ENCODE peak calls at places on chromosomes 5 and 9, in six cellular contexts. W is breast epithelium, S is H1, F is HepG2, Z is stomach, C is sigmoid colon. L is an unnamed sample.

GRCh38 chr9:94826644-94827410 is 100.3 kb downstream of the AOPEP start:
- DNase-seq in W (no peak), S (no peak), F (peak; percentile 78), Z (no peak), C (no peak), L (no peak)

GRCh38 chr9:89435315-89435823 is 62.5 kb downstream of the SEMA4D start:
- DNase-seq in W (peak; percentile 61), S (peak; percentile 82), F (no peak), Z (peak; percentile 90), C (no peak), L (no peak)

GRCh38 chr5:75279324-75279723 is 42.6 kb upstream of the ANKRD31 start:
- DNase-seq in W (no peak), S (no peak), F (no peak), Z (no peak), C (no peak), L (no peak)

GRCh38 chr9:108643756-108644510 is 211.9 kb downstream of the ACTL7B start:
- DNase-seq in W (no peak), S (no peak), F (no peak), Z (no peak), C (no peak), L (peak; percentile 32)

GRCh38 chr5:135211083-135211790 is 177.2 kb upstream of the PITX1 start:
- DNase-seq in W (no peak), S (no peak), F (no peak), Z (no peak), C (peak; percentile 32), L (peak; percentile 79)

GRCh38 chr5:158812381-158812780 is 287.3 kb downstream of the EBF1 start:
- DNase-seq in W (no peak), S (no peak), F (no peak), Z (no peak), C (peak; percentile 73), L (no peak)

GRCh38 chr5:145752947-145753346 is 82.2 kb downstream of the PRELID2 start:
- DNase-seq in W (no peak), S (no peak), F (no peak), Z (no peak), C (no peak), L (no peak)

GRCh38 chr5:68918306-68918705 is 175.5 kb upstream of the SLC30A5 start:
- DNase-seq in W (no peak), S (no peak), F (no peak), Z (no peak), C (no peak), L (no peak)

GRCh38 chr5:13987843-13988464 is 43.5 kb upstream of the DNAH5 start:
- DNase-seq in W (no peak), S (no peak), F (peak; percentile 37), Z (peak; percentile 45), C (peak; percentile 74), L (no peak)

GRCh38 chr5:142621227-142621626 is 64.7 kb downstream of the FGF1 start:
- DNase-seq in W (no peak), S (no peak), F (no peak), Z (no peak), C (no peak), L (no peak)

GRCh38 chr5:14942212-14942611 is 70.6 kb upstream of the ANKH start:
- DNase-seq in W (no peak), S (no peak), F (no peak), Z (no peak), C (no peak), L (no peak)

GRCh38 chr5:39500656-39501295 is 76.0 kb upstream of the DAB2 start:
- DNase-seq in W (no peak), S (no peak), F (no peak), Z (no peak), C (no peak), L (no peak)

GRCh38 chr9:12809720-12810119 is 34.9 kb downstream of the LURAP1L start:
- DNase-seq in W (no peak), S (no peak), F (no peak), Z (no peak), C (no peak), L (no peak)

GRCh38 chr5:15366676-15367391 is 133.1 kb upstream of the FBXL7 start:
- DNase-seq in W (no peak), S (no peak), F (no peak), Z (no peak), C (no peak), L (no peak)

GRCh38 chr9:9214052-9214451 is 1398.8 kb downstream of the PTPRD start:
- DNase-seq in W (no peak), S (no peak), F (no peak), Z (no peak), C (no peak), L (no peak)

GRCh38 chr5:72156921-72157320 is 49.6 kb downstream of the MAP1B start:
- DNase-seq in W (no peak), S (no peak), F (no peak), Z (no peak), C (no peak), L (no peak)

GRCh38 chr5:178441486-178442270 is 148.5 kb downstream of the COL23A1 start:
- DNase-seq in W (no peak), S (no peak), F (no peak), Z (no peak), C (peak; percentile 42), L (no peak)

GRCh38 chr5:55363861-55364260 is 56.1 kb downstream of the MTREX start:
- DNase-seq in W (no peak), S (no peak), F (no peak), Z (no peak), C (no peak), L (no peak)

GRCh38 chr9:73081979-73082657 is 69.5 kb upstream of the ANXA1 start:
- DNase-seq in W (no peak), S (no peak), F (peak; percentile 62), Z (no peak), C (no peak), L (no peak)

GRCh38 chr9:121133104-121133816 is 58.5 kb downstream of the CNTRL start:
- DNase-seq in W (no peak), S (no peak), F (peak; percentile 77), Z (peak; percentile 75), C (no peak), L (no peak)

GRCh38 chr5:93723005-93723404 is 18.4 kb downstream of the POU5F2 start:
- DNase-seq in W (no peak), S (no peak), F (no peak), Z (no peak), C (no peak), L (no peak)

GRCh38 chr5:142866563-142867275 is 96.5 kb downstream of the ARHGAP26 start:
- DNase-seq in W (no peak), S (no peak), F (peak; percentile 74), Z (peak; percentile 58), C (no peak), L (no peak)

GRCh38 chr5:9892696-9893095 is 262.5 kb upstream of the TAS2R1 start:
- DNase-seq in W (no peak), S (no peak), F (no peak), Z (no peak), C (no peak), L (no peak)

GRCh38 chr5:172556971-172557461 is 84.0 kb upstream of the NEURL1B start:
- DNase-seq in W (no peak), S (no peak), F (no peak), Z (no peak), C (peak; percentile 96), L (no peak)

GRCh38 chr9:109068764-109069163 is 51.0 kb downstream of the TMEM245 start:
- DNase-seq in W (no peak), S (no peak), F (no peak), Z (no peak), C (no peak), L (no peak)

GRCh38 chr5:1110930-1111726 is 735 bp downstream of the SLC12A7 start:
- DNase-seq in W (no peak), S (no peak), F (no peak), Z (no peak), C (no peak), L (no peak)

GRCh38 chr5:150600951-150601773 is 39.3 kb upstream of the SYNPO start:
- DNase-seq in W (no peak), S (no peak), F (no peak), Z (no peak), C (no peak), L (no peak)
- TF ChIP-seq POLR2AphosphoS5 in W (no peak), S (no peak), F (no peak), Z (no peak), C (no peak), L (no peak)

GRCh38 chr9:124765439-124765835 is 5.7 kb downstream of the NR6A1 start:
- DNase-seq in W (no peak), S (no peak), F (no peak), Z (no peak), C (no peak), L (no peak)

GRCh38 chr9:124766815-124767554 is 4.1 kb downstream of the NR6A1 start:
- DNase-seq in W (no peak), S (no peak), F (no peak), Z (no peak), C (no peak), L (no peak)

GRCh38 chr9:124764774-124765438 is 6.2 kb downstream of the NR6A1 start:
- DNase-seq in W (no peak), S (no peak), F (peak; percentile 32), Z (no peak), C (no peak), L (no peak)

GRCh38 chr9:124767830-124768229 is 3.3 kb downstream of the NR6A1 start:
- DNase-seq in W (no peak), S (no peak), F (no peak), Z (no peak), C (no peak), L (no peak)

DNA sequence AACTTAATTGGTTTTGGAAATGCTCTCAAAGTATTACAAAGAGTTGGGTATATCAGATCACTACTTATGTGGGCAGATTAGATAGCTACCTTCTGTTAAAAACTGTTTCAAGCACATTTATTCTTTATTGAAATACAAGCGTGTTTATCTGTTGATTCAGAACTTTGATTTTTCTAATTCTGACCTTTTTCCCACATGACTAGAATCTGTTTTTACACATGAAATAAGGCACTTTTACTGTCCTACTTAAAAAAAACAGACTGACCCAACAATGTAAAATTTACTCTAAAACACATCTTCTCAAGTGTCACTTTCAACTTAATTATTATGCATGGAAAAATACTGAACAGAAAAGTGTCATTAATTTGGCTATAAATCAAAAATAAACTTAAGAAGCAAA is 4.8 kb downstream of the NR6A1 start:
- DNase-seq in W (no peak), S (no peak), F (no peak), Z (no peak), C (no peak), L (no peak)
- H3K4me1 ChIP-seq in W (no peaks in the 10 kb centered on the region), S (peaks cover 37% of the 10 kb centered on the region), F (peaks cover 52% of the 10 kb centered on the region), Z (peaks cover 17% of the 10 kb centered on the region), C (peaks cover 13% of the 10 kb centered on the region), L (peaks cover 19% of the 10 kb centered on the region)

GRCh38 chr9:136021891-136022681 is 60.9 kb upstream of the UBAC1 start:
- DNase-seq in W (peak; percentile 44), S (no peak), F (no peak), Z (no peak), C (peak; percentile 61), L (no peak)
- TF ChIP-seq POLR2AphosphoS5 in W (no peak), S (no peak), F (no peak), Z (no peak), C (no peak), L (no peak)

GRCh38 chr5:33857037-33857436 is 34.8 kb downstream of the ADAMTS12 start:
- DNase-seq in W (no peak), S (no peak), F (no peak), Z (no peak), C (no peak), L (no peak)
- H3K4me1 ChIP-seq in W (no peaks in the 10 kb centered on the region), S (peaks cover 18% of the 10 kb centered on the region), F (peaks cover 20% of the 10 kb centered on the region), Z (no peaks in the 10 kb centered on the region), C (peaks cover 6% of the 10 kb centered on the region), L (peaks cover 8% of the 10 kb centered on the region)

L was measured in vagina.